ENCODE peak calls at places on chromosome 13, in four cellular contexts. G, K, W and O are unnamed samples.

GRCh38 chr13:43953370-43953769 is 73.7 kb downstream of the LACC1 start:
- DNase-seq in G (no peak), K (no peak), W (no peak), O (no peak)

GRCh38 chr13:79686441-79686840 is 205.5 kb downstream of the NDFIP2 start:
- DNase-seq in W (no peak), G (no peak), K (no peak), O (no peak)

GRCh38 chr13:113788413-113789135 is 29.5 kb downstream of the TMEM255B start:
- DNase-seq in W (no peak), G (no peak), K (no peak), O (no peak)

GRCh38 chr13:99859178-99860177 is 112.1 kb downstream of the ZIC5 start:
- DNase-seq in K (no peak), W (no peak), G (no peak), O (peak; percentile 80)

GRCh38 chr13:60331249-60332012 is 65.6 kb upstream of the TDRD3 start:
- DNase-seq in W (no peak), K (no peak), G (no peak), O (no peak)

GRCh38 chr13:48126944-48127814 is 32.3 kb upstream of the MED4 start:
- DNase-seq in K (peak; percentile 57), W (peak; percentile 84), G (peak; percentile 55), O (peak; percentile 73)

GRCh38 chr13:31756346-31756745 is 17.0 kb downstream of the RXFP2 start:
- DNase-seq in W (no peak), G (no peak), K (no peak), O (no peak)

GRCh38 chr13:113927661-113928581 is 46.0 kb downstream of the C13orf46 start:
- DNase-seq in K (peak; percentile 42), W (peak; percentile 53), G (peak; percentile 39), O (no peak)

GRCh38 chr13:39565036-39565949 is 37.7 kb downstream of the LHFPL6 start:
- DNase-seq in G (no peak), W (no peak), K (no peak), O (no peak)

GRCh38 chr13:31887311-31887710 is 144.3 kb upstream of the FRY start:
- DNase-seq in K (no peak), W (no peak), G (no peak), O (no peak)

GRCh38 chr13:111867657-111868056 is 199.3 kb upstream of the SOX1 start:
- DNase-seq in K (no peak), W (no peak), G (no peak), O (no peak)

GRCh38 chr13:86757236-86757978 is 913.8 kb upstream of the SLITRK5 start:
- DNase-seq in K (no peak), G (no peak), W (no peak), O (peak; percentile 57)

GRCh38 chr13:49112782-49113525 is 107.2 kb upstream of the MLNR start:
- DNase-seq in K (no peak), W (no peak), G (no peak), O (no peak)

GRCh38 chr13:31101511-31102170 is 60.1 kb downstream of the HSPH1 start:
- DNase-seq in W (peak; percentile 43), G (no peak), K (no peak), O (no peak)

GRCh38 chr13:93771229-93771628 is 544.6 kb downstream of the GPC6 start:
- DNase-seq in G (no peak), K (peak; percentile 55), W (no peak), O (no peak)

GRCh38 chr13:43614063-43614462 is 172.7 kb downstream of the ENOX1 start:
- DNase-seq in G (no peak), K (no peak), W (no peak), O (no peak)

GRCh38 chr13:96821971-96822370 is 172.3 kb downstream of the OXGR1 start:
- DNase-seq in G (no peak), K (no peak), W (no peak), O (no peak)

GRCh38 chr13:99287544-99287943 is 19.7 kb downstream of the GPR183 start:
- DNase-seq in K (no peak), W (no peak), G (no peak), O (no peak)

GRCh38 chr13:112252744-112253590 is 123.2 kb upstream of the SPACA7 start:
- DNase-seq in G (no peak), W (no peak), K (peak; percentile 39), O (no peak)

GRCh38 chr13:94056362-94056990 is 423.0 kb downstream of the DCT start:
- DNase-seq in W (no peak), G (no peak), K (no peak), O (no peak)

GRCh38 chr13:67554746-67555452 is 324.8 kb upstream of the PCDH9 start:
- DNase-seq in W (no peak), G (no peak), K (no peak), O (no peak)

GRCh38 chr13:67259208-67259607 is 29.1 kb upstream of the PCDH9 start:
- DNase-seq in K (no peak), G (no peak), W (no peak), O (no peak)

GRCh38 chr13:34155931-34156607 is 338.1 kb downstream of the RFC3 start:
- DNase-seq in G (no peak), K (no peak), W (no peak), O (no peak)

GRCh38 chr13:58452123-58452623 is 820.6 kb downstream of the PCDH17 start:
- DNase-seq in W (no peak), K (no peak), G (no peak), O (no peak)

GRCh38 chr13:21134475-21134874 is 41.9 kb downstream of the SKA3 start:
- DNase-seq in G (no peak), K (no peak), W (no peak), O (no peak)

GRCh38 chr13:48398450-48399095 is 14.3 kb downstream of the LPAR6 start:
- DNase-seq in G (no peak), W (no peak), K (no peak), O (no peak)

GRCh38 chr13:100382787-100383186 is 205.8 kb downstream of the GGACT start:
- DNase-seq in W (no peak), K (no peak), G (no peak), O (no peak)

GRCh38 chr13:25375727-25376358 is 4.1 kb downstream of the ATP8A2 start:
- DNase-seq in W (no peak), K (no peak), G (no peak), O (peak; percentile 19)

GRCh38 chr13:28552288-28552687 is 57.4 kb upstream of the FLT1 start:
- DNase-seq in K (no peak), W (no peak), G (no peak), O (no peak)

GRCh38 chr13:36428083-36428482 is 4.2 kb upstream of the CCNA1 start:
- DNase-seq in K (no peak), G (no peak), W (no peak), O (no peak)

GRCh38 chr13:89352384-89352783 is 1681.2 kb downstream of the SLITRK5 start:
- DNase-seq in W (no peak), G (no peak), K (no peak), O (no peak)